ENCODE peak calls at places on chromosome 18, in nine cellular contexts. J, V, Y, A, K, N, L, M and W are unnamed samples.

GRCh38 chr18:23850215-23850614 is 161.0 kb downstream of the LAMA3 start:
- DNase-seq in J (no peak), V (no peak), Y (no peak), A (no peak), K (no peak), N (no peak), L (no peak), M (no peak), W (no peak)

GRCh38 chr18:76553715-76554603 is 58.9 kb upstream of the ZNF516 start:
- DNase-seq in J (no peak), V (no peak), Y (no peak), A (no peak), K (no peak), N (no peak), L (no peak), M (no peak), W (no peak)

GRCh38 chr18:12377556-12378553 is 828 bp upstream of the AFG3L2 start:
- DNase-seq in J (no peak), V (no peak), Y (no peak), A (no peak), K (no peak), N (no peak), L (no peak), M (no peak), W (no peak)

GRCh38 chr18:57004366-57005121 is 142.3 kb upstream of the BOD1L2 start:
- DNase-seq in J (no peak), V (no peak), Y (no peak), A (no peak), K (no peak), N (peak; percentile 21), L (peak; percentile 14), M (no peak), W (no peak)

GRCh38 chr18:57898506-57899124 is 95.5 kb upstream of the ATP8B1 start:
- DNase-seq in J (no peak), V (peak; percentile 42), Y (no peak), A (no peak), K (no peak), N (no peak), L (no peak), M (no peak), W (no peak)

GRCh38 chr18:57791911-57792310 is 11.2 kb downstream of the ATP8B1 start:
- DNase-seq in J (no peak), V (no peak), Y (no peak), A (no peak), K (no peak), N (no peak), L (no peak), M (no peak), W (no peak)

GRCh38 chr18:58455318-58455950 is 173.5 kb downstream of the ALPK2 start:
- DNase-seq in J (no peak), V (no peak), Y (no peak), A (no peak), K (no peak), N (no peak), L (peak; percentile 35), M (no peak), W (no peak)

GRCh38 chr18:24567199-24567598 is 106.8 kb downstream of the HRH4 start:
- DNase-seq in J (no peak), V (no peak), Y (no peak), A (no peak), K (no peak), N (no peak), L (no peak), M (no peak), W (no peak)

GRCh38 chr18:52348209-52348608 is 8.2 kb downstream of the DCC start:
- DNase-seq in J (no peak), V (no peak), Y (peak; percentile 37), A (no peak), K (no peak), N (no peak), L (peak; percentile 46), M (no peak), W (no peak)

GRCh38 chr18:75132931-75133525 is 75.9 kb downstream of the PTGR3 start:
- DNase-seq in J (no peak), V (no peak), Y (no peak), A (no peak), K (no peak), N (peak; percentile 50), L (peak; percentile 69), M (no peak), W (peak; percentile 67)

GRCh38 chr18:45896452-45896851 is 70.7 kb downstream of the EPG5 start:
- DNase-seq in J (no peak), V (no peak), Y (no peak), A (no peak), K (no peak), N (no peak), L (no peak), M (no peak), W (no peak)

GRCh38 chr18:499351-500229 is 911 bp downstream of the COLEC12 start:
- DNase-seq in J (no peak), V (no peak), Y (no peak), A (no peak), K (no peak), N (peak; percentile 27), L (no peak), M (no peak), W (peak; percentile 38)

GRCh38 chr18:75161629-75162028 is 47.3 kb downstream of the PTGR3 start:
- DNase-seq in J (no peak), V (no peak), Y (peak; percentile 74), A (no peak), K (no peak), N (peak; percentile 89), L (peak; percentile 72), M (no peak), W (no peak)

GRCh38 chr18:22322251-22322691 is 95.4 kb downstream of the CTAGE1 start:
- DNase-seq in J (no peak), V (no peak), Y (no peak), A (no peak), K (no peak), N (no peak), L (no peak), M (no peak), W (no peak)

GRCh38 chr18:1353025-1353424 is 448.4 kb downstream of the ADCYAP1 start:
- DNase-seq in J (no peak), V (no peak), Y (no peak), A (no peak), K (no peak), N (no peak), L (no peak), M (no peak), W (no peak)

GRCh38 chr18:3566851-3567250 is 116.9 kb downstream of the TGIF1 start:
- DNase-seq in J (no peak), V (no peak), Y (no peak), A (no peak), K (no peak), N (no peak), L (no peak), M (no peak), W (no peak)

GRCh38 chr18:45856526-45856925 is 31.1 kb downstream of the SIGLEC15 start:
- DNase-seq in J (no peak), V (no peak), Y (no peak), A (no peak), K (no peak), N (no peak), L (no peak), M (no peak), W (no peak)

GRCh38 chr18:58416704-58417683 is 211.9 kb downstream of the ALPK2 start:
- DNase-seq in J (no peak), V (no peak), Y (no peak), A (no peak), K (no peak), N (no peak), L (no peak), M (no peak), W (no peak)

GRCh38 chr18:56276466-56276865 is 361.9 kb downstream of the TXNL1 start:
- DNase-seq in J (no peak), V (no peak), Y (no peak), A (no peak), K (no peak), N (no peak), L (no peak), M (no peak), W (no peak)

GRCh38 chr18:3046216-3046808 is 33.4 kb upstream of the LPIN2 start:
- DNase-seq in J (no peak), V (no peak), Y (no peak), A (no peak), K (no peak), N (no peak), L (no peak), M (no peak), W (no peak)

GRCh38 chr18:73719611-73720010 is 428.0 kb downstream of the FBXO15 start:
- DNase-seq in J (no peak), V (no peak), Y (peak; percentile 53), A (no peak), K (no peak), N (peak; percentile 70), L (no peak), M (no peak), W (no peak)